ENCODE peak calls at places on chromosomes 2 and 18, in eight cellular contexts. L is NCI-H2029 treated with DMSO at 0.1 percent for 48 hours; I is stimulated activated CD4-positive, alpha-beta T cell treated with anti-CD3 and anti-CD28 coated beads, Interleukin-1b, Interleukin-23, amount 100 ng/mL, for 1 hour; F is GM03348; V is NCI-H1694 treated with DMSO at 0.1 percent for 48 hours; M is NCI-H748 treated with DMSO at 0.1 percent for 48 hours; P is 8988T; K is A172. U is an unnamed sample.

GRCh38 chr18:9730786-9731185 is 22.7 kb downstream of the RAB31 start:
- DNase-seq in F (no peak), V (no peak), P (no peak), L (no peak), I (no peak), M (no peak), K (no peak), U (no peak)

GRCh38 chr2:231709636-231709980 is 1.3 kb downstream of the PTMA start:
- DNase-seq in M (no peak), K (no peak), L (no peak), F (no peak), I (peak; percentile 29), V (no peak), P (no peak), U (peak; percentile 92)

GRCh38 chr2:28358668-28359201 is 33.9 kb upstream of the FOSL2 start:
- DNase-seq in I (no peak), V (no peak), F (no peak), K (no peak), P (no peak), L (no peak), M (no peak), U (no peak)

GRCh38 chr18:25737710-25738251 is 352.6 kb downstream of the SS18 start:
- DNase-seq in F (peak; percentile 51), I (no peak), P (no peak), V (no peak), K (no peak), M (no peak), L (no peak), U (no peak)

GRCh38 chr2:8889978-8890377 is 52.6 kb upstream of the KIDINS220 start:
- DNase-seq in P (no peak), K (no peak), F (no peak), M (no peak), L (peak; percentile 50), I (no peak), V (no peak), U (no peak)

GRCh38 chr2:160454070-160454797 is 39.4 kb downstream of the RBMS1 start:
- DNase-seq in P (no peak), L (no peak), K (no peak), V (no peak), M (no peak), F (no peak), I (no peak), U (no peak)

GRCh38 chr2:207240649-207241048 is 74.9 kb upstream of the KLF7 start:
- DNase-seq in M (no peak), K (no peak), V (no peak), F (no peak), P (no peak), I (no peak), L (no peak), U (no peak)

GRCh38 chr2:201466050-201466660 is 14.6 kb downstream of the STRADB start:
- DNase-seq in I (no peak), K (peak; percentile 29), M (no peak), P (no peak), V (peak; percentile 76), L (no peak), F (peak; percentile 76), U (no peak)

GRCh38 chr2:11856095-11856494 is 109.7 kb downstream of the LPIN1 start:
- DNase-seq in M (no peak), K (no peak), V (no peak), L (no peak), F (no peak), I (no peak), P (no peak), U (no peak)

GRCh38 chr2:102708847-102709559 is 52.8 kb upstream of the TMEM182 start:
- DNase-seq in K (peak; percentile 70), M (no peak), P (peak; percentile 58), F (peak; percentile 40), L (no peak), V (no peak), I (no peak), U (no peak)

GRCh38 chr18:49814147-49814499 is 790 bp upstream of the ACAA2 start:
- DNase-seq in K (peak; percentile 29), P (no peak), L (no peak), M (peak; percentile 54), I (no peak), V (peak; percentile 24), F (peak; percentile 61), U (no peak)

GRCh38 chr18:36066731-36067117 is 635 bp downstream of the RPRD1A start:
- DNase-seq in V (no peak), I (no peak), K (peak; percentile 7), P (no peak), M (peak; percentile 37), L (no peak), F (peak; percentile 16), U (no peak)

GRCh38 chr18:75209952-75210261 is 690 bp upstream of the TSHZ1 start:
- DNase-seq in P (no peak), L (no peak), K (peak; percentile 4), I (no peak), F (no peak), M (no peak), V (peak; percentile 73), U (no peak)

GRCh38 chr2:46268196-46268595 is 29.0 kb upstream of the EPAS1 start:
- DNase-seq in F (no peak), L (no peak), V (no peak), K (no peak), P (no peak), M (no peak), I (no peak), U (no peak)

GRCh38 chr2:120678251-120678650 is 57.4 kb upstream of the GLI2 start:
- DNase-seq in M (no peak), F (peak; percentile 69), I (no peak), P (no peak), L (no peak), K (no peak), V (no peak), U (peak; percentile 38)

GRCh38 chr18:24277516-24277915 is 120.1 kb downstream of the OSBPL1A start:
- DNase-seq in K (no peak), P (no peak), L (no peak), F (no peak), V (no peak), M (no peak), I (no peak), U (no peak)

GRCh38 chr2:66496680-66497420 is 61.9 kb downstream of the MEIS1 start:
- DNase-seq in P (no peak), I (no peak), L (no peak), M (no peak), K (no peak), F (no peak), V (no peak), U (no peak)

GRCh38 chr2:31318360-31319336 is 84.7 kb downstream of the EHD3 start:
- DNase-seq in M (no peak), F (peak; percentile 77), K (peak; percentile 90), L (no peak), V (no peak), P (no peak), I (no peak), U (peak; percentile 79)

GRCh38 chr2:187527262-187527661 is 27.0 kb downstream of the TFPI start:
- DNase-seq in V (no peak), L (no peak), P (no peak), M (no peak), I (no peak), K (peak; percentile 56), F (peak; percentile 13), U (no peak)

GRCh38 chr2:146978891-146979555 is 865.8 kb upstream of the ACVR2A start:
- DNase-seq in I (no peak), K (peak; percentile 6), F (peak; percentile 47), V (no peak), M (no peak), P (no peak), L (no peak), U (no peak)

GRCh38 chr2:20309001-20309400 is 41.6 kb downstream of the PUM2 start:
- DNase-seq in V (no peak), K (no peak), I (no peak), F (no peak), M (no peak), P (no peak), L (no peak), U (no peak)

GRCh38 chr2:101001713-101002561 is at the start of gene RPL31:
- DNase-seq in K (peak; percentile 96), L (peak; percentile 89), V (peak; percentile 84), I (peak; percentile 89), M (peak; percentile 88), F (peak; percentile 99), P (peak; percentile 93), U (peak; percentile 99)